ENCODE peak calls at places on chromosome 20, in seven cellular contexts. S is K562, P is HCT116, A is H1, W is SK-N-SH, G is HepG2, V is GM12878. Y is an unnamed sample.

GRCh38 chr20:37693203-37693602 is 627 bp upstream of the CTNNBL1 start:
- DNase-seq in A (no peak), S (no peak), P (no peak), G (no peak), W (peak), V (no peak), Y (no peak)

GRCh38 chr20:9610665-9611064 is 96.3 kb downstream of the LAMP5 start:
- DNase-seq in S (no peak), A (no peak), P (no peak), V (no peak), G (no peak), W (no peak), Y (no peak)

GRCh38 chr20:31819083-31819784 is at the start of gene MYLK2:
- DNase-seq in W (no peak), A (no peak), S (no peak), P (no peak), G (no peak), V (no peak), Y (no peak)

GRCh38 chr20:36112112-36112511 is 42.4 kb upstream of the EPB41L1 start:
- DNase-seq in V (no peak), A (no peak), P (no peak), G (no peak), W (no peak), S (no peak), Y (peak)

GRCh38 chr20:2767768-2768631 is 32.4 kb downstream of the CPXM1 start:
- DNase-seq in A (no peak), S (no peak), G (no peak), W (peak), V (no peak), P (no peak), Y (peak)

GRCh38 chr20:53672484-53673129 is 79.0 kb upstream of the ZNF217 start:
- DNase-seq in S (no peak), W (no peak), G (no peak), V (no peak), P (no peak), A (no peak), Y (no peak)

GRCh38 chr20:21397341-21398108 is at the start of gene NKX2-4:
- DNase-seq in S (no peak), W (no peak), V (no peak), P (no peak), G (no peak), A (peak), Y (no peak)

GRCh38 chr20:56278205-56278604 is 29.7 kb downstream of the MC3R start:
- DNase-seq in W (no peak), S (no peak), G (no peak), V (no peak), A (no peak), P (no peak), Y (no peak)

DNA sequence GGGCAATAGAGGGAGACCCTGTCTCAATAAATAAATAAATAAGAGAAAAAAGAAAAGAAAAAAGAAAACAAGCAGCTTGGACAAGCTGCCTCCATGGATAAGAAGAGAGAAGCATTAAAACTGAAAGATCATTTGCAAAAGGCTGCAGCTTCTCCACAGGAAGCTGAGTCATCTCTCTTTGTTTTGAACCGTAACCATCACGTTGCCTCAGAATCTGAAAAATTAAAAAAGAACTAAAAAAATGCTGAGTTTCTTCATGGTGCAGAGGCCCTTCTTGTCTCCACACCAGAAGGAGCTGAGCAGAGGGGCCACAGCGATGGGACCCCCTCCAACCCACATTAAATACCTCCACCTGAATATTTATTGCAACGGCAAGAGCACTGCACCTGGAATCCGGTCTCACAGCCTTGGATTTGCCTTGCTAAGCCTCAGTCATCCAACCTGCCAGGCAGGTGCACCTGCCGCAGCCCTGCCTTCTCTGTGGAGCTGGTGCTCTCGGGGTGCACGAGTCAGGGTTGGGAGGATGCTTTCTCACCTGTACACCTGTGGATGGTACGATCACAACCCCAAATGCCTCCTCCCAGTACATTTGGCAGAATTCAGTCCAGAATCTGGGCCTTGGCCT is 28.1 kb downstream of the TOX2 start:
- DNase-seq in A (no peak), V (no peak), S (no peak), W (no peak), P (peak), G (no peak), Y (peak)
- TF ChIP-seq JUND in A (no peak), V (peak), S (peak), W (peak), P (peak), G (no peak), Y (no peak)

GRCh38 chr20:33477386-33478234 is 12.3 kb upstream of the CBFA2T2 start:
- DNase-seq in S (no peak), G (no peak), P (no peak), W (no peak), V (no peak), A (no peak), Y (peak)
- TF ChIP-seq JUND in S (no peak), G (no peak), P (no peak), W (no peak), V (no peak), A (no peak), Y (no peak)

GRCh38 chr20:33539129-33539528 is 49.2 kb downstream of the CBFA2T2 start:
- DNase-seq in A (no peak), W (no peak), V (no peak), S (no peak), G (peak), P (no peak), Y (peak)
- TF ChIP-seq JUND in A (no peak), W (no peak), V (no peak), S (no peak), G (no peak), P (no peak), Y (no peak)

GRCh38 chr20:1533059-1533458 is 24.4 kb downstream of the SIRPD start:
- DNase-seq in S (no peak), W (no peak), A (no peak), G (no peak), P (no peak), V (no peak), Y (no peak)

GRCh38 chr20:1527923-1528322 is 29.6 kb downstream of the SIRPD start:
- DNase-seq in A (no peak), V (no peak), S (no peak), P (no peak), G (no peak), W (no peak), Y (no peak)

GRCh38 chr20:1526310-1526709 is 31.2 kb downstream of the SIRPD start:
- DNase-seq in G (no peak), V (no peak), A (no peak), P (no peak), W (no peak), S (no peak), Y (no peak)

GRCh38 chr20:1526896-1527295 is 30.6 kb downstream of the SIRPD start:
- DNase-seq in S (no peak), P (no peak), A (no peak), W (no peak), G (no peak), V (no peak), Y (no peak)

DNA sequence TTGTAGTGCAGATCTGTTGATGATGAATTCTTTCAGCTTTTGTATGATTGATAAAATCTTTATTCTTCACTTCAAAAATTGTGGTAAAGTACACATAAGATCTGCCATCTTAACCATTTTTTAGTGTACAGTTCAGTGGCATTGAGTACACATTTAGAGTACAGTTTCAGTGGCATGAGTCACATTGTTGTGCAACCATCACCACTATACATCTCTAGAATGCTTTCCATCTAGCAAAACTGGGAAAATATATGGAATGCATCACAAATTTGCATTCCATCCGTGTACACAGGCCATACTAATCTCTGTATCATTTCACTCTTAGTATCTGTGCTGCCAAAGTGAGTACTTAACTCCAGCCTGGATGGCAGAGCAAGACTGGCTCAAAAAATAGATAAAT is 28.7 kb downstream of the SIRPD start:
- DNase-seq in W (no peak), G (no peak), V (no peak), S (no peak), P (no peak), A (no peak), Y (no peak)
- TF ChIP-seq JUND in W (no peak), G (no peak), V (no peak), S (no peak), P (no peak), A (no peak), Y (no peak)

DNA sequence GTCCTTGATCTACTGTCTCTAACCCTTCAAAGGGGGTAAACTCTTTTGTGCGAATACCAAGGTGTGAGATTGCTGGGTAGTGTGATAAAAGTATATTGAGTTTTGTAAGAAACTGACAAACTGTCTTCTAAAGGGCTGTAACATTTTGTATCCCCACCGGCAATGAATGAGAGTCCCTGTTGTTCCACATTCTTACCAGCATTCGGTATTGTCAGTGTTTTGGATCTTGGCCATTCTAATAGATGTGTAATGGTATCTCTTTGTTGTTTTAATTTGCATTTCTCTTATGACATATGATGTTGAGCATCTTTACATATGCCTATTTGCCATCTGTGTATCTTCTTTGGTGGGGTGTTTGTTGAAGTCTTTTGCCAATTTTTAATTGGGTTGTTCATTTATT is 1090.7 kb downstream of the KIF16B start:
- DNase-seq in W (no peak), G (no peak), P (no peak), A (no peak), S (no peak), V (no peak), Y (no peak)
- TF ChIP-seq JUND in W (no peak), G (no peak), P (no peak), A (no peak), S (no peak), V (no peak), Y (no peak)

GRCh38 chr20:24770628-24771556 is 178.2 kb upstream of the CST7 start:
- DNase-seq in S (no peak), P (no peak), W (no peak), A (no peak), V (no peak), G (no peak), Y (no peak)

GRCh38 chr20:24773751-24774201 is 175.3 kb upstream of the CST7 start:
- DNase-seq in P (no peak), S (no peak), A (no peak), V (peak), G (no peak), W (no peak), Y (no peak)

GRCh38 chr20:24771651-24772061 is 177.4 kb upstream of the CST7 start:
- DNase-seq in W (no peak), P (no peak), G (no peak), S (no peak), V (no peak), A (no peak), Y (no peak)

GRCh38 chr20:24773168-24773567 is 175.9 kb upstream of the CST7 start:
- DNase-seq in A (no peak), V (no peak), S (no peak), W (no peak), P (no peak), G (no peak), Y (no peak)

GRCh38 chr20:24772667-24773066 is 176.4 kb upstream of the CST7 start:
- DNase-seq in G (no peak), A (no peak), V (no peak), S (no peak), P (no peak), W (no peak), Y (no peak)
- TF ChIP-seq JUND in G (no peak), A (no peak), V (no peak), S (no peak), P (no peak), W (no peak), Y (no peak)

DNA sequence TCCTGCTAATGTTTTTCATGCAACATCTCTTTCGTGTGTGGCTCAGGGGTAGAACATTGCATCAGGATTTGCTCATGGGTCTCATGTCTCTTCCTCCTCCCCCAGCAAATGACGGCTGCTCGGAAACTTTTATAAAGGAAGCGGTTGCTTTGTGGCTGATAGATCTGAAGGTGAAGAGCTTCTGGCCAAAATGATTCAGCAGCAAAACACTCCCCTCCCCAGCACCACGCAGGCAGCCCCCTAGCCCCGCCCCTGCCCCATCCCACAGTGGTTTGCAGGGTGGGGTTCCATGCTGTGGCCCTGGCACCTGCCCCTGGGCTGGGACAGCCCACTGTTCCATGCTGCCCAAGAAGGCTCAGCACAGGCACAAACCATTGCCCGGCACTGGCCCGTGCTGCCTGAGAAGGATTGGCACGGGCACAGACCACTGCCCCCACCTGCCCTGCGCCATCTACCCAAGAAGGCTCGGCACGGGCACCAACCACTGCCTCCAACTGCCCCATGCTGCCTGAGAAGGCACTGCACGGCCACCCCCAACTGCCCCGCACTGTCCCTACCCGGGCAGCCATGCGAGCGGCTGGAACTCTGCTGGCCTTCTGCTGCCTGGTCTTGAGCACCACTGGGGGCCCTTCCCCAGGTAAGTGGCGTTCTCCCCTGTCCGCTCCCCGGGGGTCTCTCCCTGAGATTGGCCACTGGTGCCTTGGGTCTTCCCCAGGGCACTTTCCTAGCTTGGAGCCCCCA is at the start of gene CST7:
- DNase-seq in V (peak), S (no peak), P (no peak), W (no peak), A (no peak), G (no peak), Y (no peak)
- TF ChIP-seq JUND in V (no peak), S (no peak), P (no peak), W (no peak), A (no peak), G (no peak), Y (no peak)

DNA sequence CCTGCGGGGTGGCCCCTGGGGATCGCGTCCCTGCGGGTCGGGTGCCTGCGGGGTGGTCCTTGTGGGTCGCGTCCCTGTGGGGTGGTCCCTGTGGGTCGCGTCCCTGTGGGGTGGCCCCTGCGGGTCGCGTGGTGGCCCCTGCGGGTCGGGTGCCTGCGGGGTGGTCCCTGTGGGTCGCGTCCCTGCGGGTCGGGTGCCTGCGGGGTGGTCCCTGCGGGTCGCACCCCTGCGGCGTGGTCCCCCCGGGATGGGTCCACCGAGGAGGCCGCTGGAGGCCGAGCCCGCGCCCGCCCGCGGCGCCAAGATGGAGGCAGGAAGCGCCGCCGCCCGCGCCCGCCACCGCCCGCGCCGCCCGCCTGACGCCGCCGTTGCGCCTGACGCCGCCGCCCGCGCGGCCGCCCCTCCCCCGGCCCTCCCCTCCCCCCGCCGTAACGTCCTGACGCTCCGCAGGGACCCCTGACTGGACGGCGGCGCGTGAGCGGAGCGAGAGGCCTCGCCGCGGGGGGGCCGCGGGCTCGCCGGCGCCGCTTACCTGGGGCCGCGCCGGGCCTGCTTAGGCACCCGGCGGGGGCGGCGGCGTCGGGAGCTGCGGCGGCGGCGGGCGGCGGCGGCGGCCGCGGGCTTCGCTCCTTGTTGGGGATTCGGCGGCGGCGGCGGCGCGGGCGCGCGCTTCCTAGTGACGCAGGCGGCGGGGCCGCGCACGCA is at the start of gene GMEB2:
- DNase-seq in V (no peak), G (peak), S (peak), P (peak), W (peak), A (peak), Y (peak)
- TF ChIP-seq JUND in V (no peak), G (peak), S (no peak), P (no peak), W (no peak), A (no peak), Y (no peak)

DNA sequence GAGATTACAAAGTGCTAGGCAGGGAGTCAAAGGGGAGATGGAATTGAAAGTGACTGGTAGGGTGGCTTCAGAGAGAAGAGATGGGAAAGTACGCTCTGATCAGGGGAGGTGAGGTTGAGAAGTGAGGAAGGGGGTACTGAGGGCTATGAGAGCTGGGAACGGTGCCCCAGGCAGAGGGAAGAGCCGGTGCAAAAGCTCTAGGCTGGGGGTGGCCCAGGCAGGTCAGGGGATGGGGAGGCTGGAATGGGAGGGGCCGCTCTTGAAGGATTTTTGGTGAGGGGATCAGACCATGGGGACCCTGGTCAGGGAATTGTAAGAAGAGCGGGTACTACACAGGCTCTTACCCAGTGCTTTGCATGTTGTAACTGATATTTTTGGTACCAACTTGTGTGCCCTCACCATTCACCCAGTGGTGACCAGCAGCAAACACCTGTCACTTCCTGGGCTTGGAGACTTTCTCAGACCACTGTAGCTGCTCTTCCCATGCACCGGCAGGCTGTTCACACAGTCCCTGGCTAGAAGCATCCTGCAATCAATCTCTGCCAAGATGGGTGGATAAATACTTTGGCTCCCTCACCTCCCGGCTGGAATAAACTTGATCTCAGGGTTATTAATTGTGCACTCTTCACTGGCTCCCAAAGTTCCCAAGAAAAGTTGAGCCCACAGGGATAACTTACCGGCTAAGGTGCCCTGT is 24.0 kb downstream of the PCK1 start:
- DNase-seq in W (no peak), P (no peak), G (no peak), A (no peak), V (no peak), S (no peak), Y (no peak)
- TF ChIP-seq JUND in W (no peak), P (no peak), G (no peak), A (no peak), V (no peak), S (no peak), Y (no peak)

GRCh38 chr20:16554766-16555543 is 18.3 kb downstream of the KIF16B start:
- DNase-seq in S (no peak), G (no peak), A (no peak), V (no peak), W (no peak), P (no peak), Y (no peak)

GRCh38 chr20:16553684-16554083 is 19.6 kb downstream of the KIF16B start:
- DNase-seq in A (no peak), P (no peak), W (no peak), G (no peak), V (no peak), S (no peak), Y (no peak)

GRCh38 chr20:16553161-16553560 is 20.1 kb downstream of the KIF16B start:
- DNase-seq in S (no peak), A (no peak), P (no peak), W (no peak), V (no peak), G (no peak), Y (no peak)

GRCh38 chr20:16548073-16548672 is 25.1 kb downstream of the KIF16B start:
- DNase-seq in V (no peak), S (peak), A (no peak), P (no peak), W (no peak), G (no peak), Y (no peak)

DNA sequence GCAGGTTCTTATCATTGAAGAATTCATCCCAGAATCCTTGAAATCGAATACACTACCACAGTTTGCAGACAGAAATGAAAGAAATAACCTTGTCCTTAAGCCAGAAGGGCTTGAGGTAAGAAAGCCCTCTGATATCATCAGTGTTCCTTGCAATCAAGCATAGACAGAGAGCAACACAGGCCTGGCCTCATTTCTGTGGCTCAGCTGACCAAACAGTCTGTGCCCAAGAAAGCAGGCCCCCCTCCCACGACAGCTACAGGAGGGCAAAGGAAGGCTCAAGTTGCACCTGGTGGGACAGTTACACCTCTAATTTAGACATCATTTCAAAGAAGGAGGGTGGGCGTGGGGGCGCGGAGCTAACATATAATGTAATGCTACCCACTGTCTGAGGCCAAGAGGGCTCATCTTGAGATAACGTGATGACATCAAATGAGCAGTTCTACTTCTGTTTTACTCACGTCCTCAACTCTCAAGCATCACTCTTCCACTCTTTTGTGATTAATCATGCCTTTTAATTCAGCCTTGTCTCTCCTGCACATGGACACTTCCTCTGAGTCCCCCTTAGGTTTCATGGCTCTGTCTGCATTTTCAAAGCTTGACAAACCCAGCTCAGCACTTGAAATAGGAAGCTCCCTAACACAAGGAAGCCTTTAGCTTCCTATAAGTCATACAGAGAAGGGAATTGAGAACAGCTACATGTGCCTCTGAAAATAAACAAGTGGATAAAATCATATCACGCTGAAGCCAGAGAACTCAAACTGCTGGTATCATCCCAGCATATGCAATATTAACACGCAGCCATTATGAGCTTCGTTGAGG is 21.4 kb downstream of the KIF16B start:
- DNase-seq in G (no peak), W (no peak), P (no peak), A (no peak), V (no peak), S (no peak), Y (no peak)
- TF ChIP-seq JUND in G (no peak), W (no peak), P (no peak), A (no peak), V (no peak), S (no peak), Y (no peak)